ENCODE peak calls at places on chromosomes 13 and 19, in four cellular contexts. Y is SK-N-SH, F is PC-9, S is keratinocyte. X is an unnamed sample.

GRCh38 chr13:110156186-110157065 is 150.5 kb downstream of the COL4A1 start:
- DNase-seq in Y (no peak), F (no peak), S (no peak), X (no peak)

GRCh38 chr13:94710081-94710809 is 2.1 kb downstream of the SOX21 start:
- DNase-seq in Y (peak; percentile 32), F (no peak), S (no peak), X (no peak)

GRCh38 chr19:39052243-39052746 is 19.9 kb upstream of the FBXO27 start:
- DNase-seq in Y (peak; percentile 75), F (peak; percentile 72), S (no peak), X (peak; percentile 58)

GRCh38 chr19:12783849-12784393 is 7.4 kb upstream of the JUNB start:
- DNase-seq in Y (no peak), F (peak; percentile 94), S (no peak), X (peak; percentile 59)

GRCh38 chr13:63005625-63006024 is 1590.0 kb upstream of the PCDH20 start:
- DNase-seq in Y (no peak), F (no peak), S (no peak), X (no peak)

GRCh38 chr19:43316591-43317319 is 36.7 kb upstream of the CD177 start:
- DNase-seq in Y (peak; percentile 44), F (no peak), S (no peak), X (no peak)

GRCh38 chr13:31850041-31850440 is 110.7 kb downstream of the RXFP2 start:
- DNase-seq in Y (no peak), F (no peak), S (no peak), X (no peak)

GRCh38 chr19:16328824-16329482 is 4.3 kb downstream of the KLF2 start:
- DNase-seq in Y (no peak), F (no peak), S (no peak), X (no peak)

GRCh38 chr19:50008532-50008931 is 16.6 kb downstream of the VRK3 start:
- DNase-seq in Y (no peak), F (no peak), S (no peak), X (no peak)

GRCh38 chr19:16381756-16382401 is 57.3 kb downstream of the KLF2 start:
- DNase-seq in Y (no peak), F (no peak), S (no peak), X (peak; percentile 94)

GRCh38 chr19:3817761-3818160 is 31.6 kb upstream of the MATK start:
- DNase-seq in Y (no peak), F (no peak), S (no peak), X (no peak)

GRCh38 chr13:20940083-20940482 is 37.5 kb upstream of the XPO4 start:
- DNase-seq in Y (no peak), F (no peak), S (no peak), X (no peak)

GRCh38 chr19:48745208-48745995 is 1.3 kb downstream of the IZUMO1 start:
- DNase-seq in Y (peak; percentile 78), F (peak; percentile 47), S (no peak), X (peak; percentile 75)

GRCh38 chr19:3641515-3642269 is 15.1 kb upstream of the CACTIN start:
- DNase-seq in Y (no peak), F (no peak), S (no peak), X (no peak)

GRCh38 chr13:72506706-72507105 is 220.7 kb downstream of the MZT1 start:
- DNase-seq in Y (no peak), F (no peak), S (no peak), X (no peak)

GRCh38 chr19:35006342-35006998 is 6.3 kb downstream of the GRAMD1A start:
- DNase-seq in Y (no peak), F (peak; percentile 87), S (no peak), X (no peak)

GRCh38 chr19:6076675-6077463 is 33.4 kb downstream of the RFX2 start:
- DNase-seq in Y (no peak), F (no peak), S (no peak), X (no peak)

GRCh38 chr19:53388168-53388567 is 6.8 kb upstream of the ZNF765 start:
- DNase-seq in Y (no peak), F (no peak), S (no peak), X (no peak)

GRCh38 chr13:99406799-99407201 is 94.5 kb upstream of the TM9SF2 start:
- DNase-seq in Y (no peak), F (no peak), S (no peak), X (no peak)

GRCh38 chr13:86445584-86446140 is 646.4 kb upstream of the SLITRK6 start:
- DNase-seq in Y (no peak), F (no peak), S (no peak), X (no peak)

GRCh38 chr13:112968910-112969691 is at the start of gene MCF2L:
- DNase-seq in Y (peak; percentile 93), F (peak; percentile 58), S (no peak), X (peak; percentile 53)

GRCh38 chr19:14632286-14632685 is 42.4 kb downstream of the ADGRE3 start:
- DNase-seq in Y (peak; percentile 37), F (no peak), S (no peak), X (no peak)

GRCh38 chr13:46894534-46894906 is 2.3 kb downstream of the HTR2A start:
- DNase-seq in Y (no peak), F (no peak), S (no peak), X (no peak)

GRCh38 chr13:113064534-113065405 is 40.8 kb upstream of the F7 start:
- DNase-seq in Y (no peak), F (peak; percentile 78), S (no peak), X (no peak)

GRCh38 chr13:73440296-73440895 is 381.6 kb downstream of the KLF5 start:
- DNase-seq in Y (no peak), F (no peak), S (no peak), X (no peak)

GRCh38 chr13:73702419-73703071 is 431.7 kb downstream of the KLF12 start:
- DNase-seq in Y (no peak), F (peak; percentile 23), S (no peak), X (no peak)

GRCh38 chr19:29533578-29534544 is 8.1 kb downstream of the VSTM2B start:
- DNase-seq in Y (no peak), F (no peak), S (no peak), X (no peak)

GRCh38 chr19:54102421-54103169 is at the start of gene NDUFA3:
- DNase-seq in Y (peak; percentile 100), F (peak; percentile 99), S (peak; percentile 92), X (peak; percentile 99)

GRCh38 chr19:18157465-18158063 is 4.6 kb downstream of the PIK3R2 start:
- DNase-seq in Y (peak; percentile 87), F (no peak), S (no peak), X (no peak)

GRCh38 chr19:18156841-18157464 is 4.0 kb downstream of the PIK3R2 start:
- DNase-seq in Y (peak; percentile 97), F (peak; percentile 85), S (no peak), X (peak; percentile 79)

GRCh38 chr19:18156268-18156667 is 3.3 kb downstream of the PIK3R2 start:
- DNase-seq in Y (no peak), F (no peak), S (no peak), X (no peak)

GRCh38 chr19:18153555-18154134 is 682 bp downstream of the PIK3R2 start:
- DNase-seq in Y (peak; percentile 59), F (no peak), S (no peak), X (peak; percentile 40)

DNA sequence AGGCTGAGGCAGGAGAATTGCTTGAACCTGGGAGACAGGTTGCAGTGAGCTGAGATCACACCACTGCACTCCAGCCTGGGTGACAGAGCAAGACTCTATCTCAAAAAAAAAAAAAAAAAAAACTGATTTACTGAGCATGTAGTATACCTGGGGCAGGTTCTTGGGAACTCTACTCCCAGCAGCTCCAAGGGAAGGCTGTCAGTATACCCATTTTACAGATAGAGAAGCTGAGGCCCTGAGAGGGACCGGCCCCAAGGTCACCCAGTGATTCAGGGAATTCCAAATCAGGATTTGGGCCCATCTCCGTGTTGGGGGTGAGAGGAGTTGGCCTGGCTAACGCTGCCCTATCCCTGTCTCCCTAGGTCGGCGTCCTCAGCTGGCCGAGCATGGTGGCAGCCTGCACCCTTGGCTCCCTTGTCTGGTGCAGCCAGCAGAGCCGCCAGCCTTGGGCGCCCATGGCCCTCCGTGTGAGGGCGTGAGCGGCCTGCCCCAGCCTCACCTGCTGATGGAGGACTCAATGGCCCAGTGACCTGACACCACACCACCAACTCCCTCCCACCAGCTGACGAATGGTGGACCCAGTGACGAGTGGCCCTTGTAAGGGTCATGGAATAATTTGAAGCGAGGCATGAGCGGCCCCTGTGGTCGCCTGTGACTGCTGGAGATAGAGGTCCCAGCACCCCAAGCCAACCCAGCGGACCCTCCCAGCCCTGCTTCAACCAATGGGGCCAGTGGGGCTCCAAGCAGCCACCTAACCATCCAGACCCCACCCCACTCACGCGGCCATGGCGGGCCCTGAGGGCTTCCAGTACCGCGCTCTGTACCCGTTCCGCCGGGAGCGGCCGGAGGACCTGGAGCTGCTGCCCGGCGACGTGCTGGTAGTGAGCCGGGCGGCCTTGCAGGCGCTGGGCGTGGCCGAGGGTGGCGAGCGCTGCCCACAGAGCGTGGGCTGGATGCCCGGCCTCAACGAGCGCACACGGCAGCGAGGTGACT is 2.4 kb downstream of the PIK3R2 start:
- DNase-seq in Y (no peak), F (no peak), S (no peak), X (no peak)
- H3K4me1 ChIP-seq in Y (peaks cover 17% of the 10 kb centered on the region), F (peaks cover 15% of the 10 kb centered on the region), S (peaks cover 29% of the 10 kb centered on the region), X (peaks cover 55% of the 10 kb centered on the region)

DNA sequence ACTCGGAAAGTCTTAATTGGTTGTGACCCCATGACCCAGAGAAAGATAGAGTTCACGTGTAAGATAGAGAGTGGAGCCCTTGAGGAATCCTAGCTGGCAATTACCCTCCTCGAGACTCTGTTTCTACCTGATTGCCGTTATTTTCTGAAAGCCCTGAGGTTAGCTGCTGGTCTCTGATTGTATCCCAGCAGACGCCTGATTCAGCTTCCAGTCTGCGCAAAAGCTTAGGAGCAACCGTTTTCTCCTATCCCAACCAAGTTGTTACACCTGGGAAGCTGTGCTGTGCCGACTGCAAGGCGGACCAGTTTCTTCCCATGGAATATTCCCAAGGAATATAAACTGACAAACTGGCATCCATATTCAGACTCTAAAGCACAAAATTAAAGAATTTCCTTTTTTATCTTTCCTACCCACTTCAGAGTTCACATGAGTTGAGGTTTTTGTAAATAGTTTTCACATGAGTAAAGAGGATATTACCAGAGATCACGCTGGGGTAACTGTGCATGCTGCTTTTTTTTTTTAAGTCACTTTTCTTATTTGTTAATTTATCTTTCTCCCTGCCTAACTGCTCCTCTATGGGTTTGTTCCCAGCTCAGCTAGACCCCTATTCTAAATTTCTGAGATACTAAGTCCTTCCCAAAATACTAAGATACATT is 1.5 kb upstream of the TRPC4 start:
- DNase-seq in Y (no peak), F (peak; percentile 12), S (no peak), X (no peak)
- H3K27ac ChIP-seq in Y (no peak overlapping the region), F (no peak overlapping the region), S (no peak overlapping the region), X (no peak overlapping the region)

GRCh38 chr13:30567072-30567471 is 50.6 kb upstream of the USPL1 start:
- DNase-seq in Y (no peak), F (no peak), S (no peak), X (no peak)
- H3K4me1 ChIP-seq in Y (peaks cover 13% of the 10 kb centered on the region), F (peaks cover 18% of the 10 kb centered on the region), S (peaks cover 18% of the 10 kb centered on the region), X (no peaks in the 10 kb centered on the region)

GRCh38 chr19:288911-289310 is 2.3 kb downstream of the PLPP2 start:
- DNase-seq in Y (no peak), F (no peak), S (no peak), X (no peak)

GRCh38 chr19:291561-292280 is 518 bp upstream of the PLPP2 start:
- DNase-seq in Y (peak; percentile 77), F (peak; percentile 28), S (no peak), X (no peak)

GRCh38 chr19:287381-287871 is 3.8 kb downstream of the PLPP2 start:
- DNase-seq in Y (no peak), F (no peak), S (no peak), X (peak; percentile 34)

GRCh38 chr19:290539-291521 is at the start of gene PLPP2:
- DNase-seq in Y (peak; percentile 76), F (peak; percentile 94), S (no peak), X (no peak)

GRCh38 chr19:289651-290538 is 1.3 kb downstream of the PLPP2 start:
- DNase-seq in Y (peak; percentile 27), F (peak; percentile 85), S (peak; percentile 57), X (peak; percentile 36)
- H3K27ac ChIP-seq in Y (no peak overlapping the region), F (peak overlapping the region; percentile 88), S (peak overlapping the region; percentile 79), X (no peak overlapping the region)

X was measured in psoas muscle.